ENCODE peak calls at places on chromosomes 13 and 19, in five cellular contexts. M, G, Z, U and Q are unnamed samples.

GRCh38 chr13:40589285-40590109 is 76.9 kb downstream of the FOXO1 start:
- DNase-seq in M (no peak), Z (no peak), G (peak), U (no peak), Q (peak)

GRCh38 chr13:113936566-113936965 is 37.3 kb downstream of the C13orf46 start:
- DNase-seq in Z (no peak), G (no peak), U (no peak), M (no peak), Q (peak)

GRCh38 chr19:18426416-18426767 is 7.2 kb downstream of the SSBP4 start:
- DNase-seq in Z (no peak), M (no peak), G (no peak), U (no peak), Q (no peak)

GRCh38 chr13:72132065-72132464 is 265.1 kb upstream of the DACH1 start:
- DNase-seq in M (no peak), G (no peak), U (no peak), Z (no peak), Q (no peak)

GRCh38 chr13:40189885-40190655 is 476.4 kb downstream of the FOXO1 start:
- DNase-seq in G (peak), U (no peak), Z (no peak), M (no peak), Q (no peak)

GRCh38 chr19:40590464-40591265 is 10.5 kb upstream of the LTBP4 start:
- DNase-seq in G (no peak), M (no peak), Z (no peak), U (no peak), Q (no peak)

GRCh38 chr19:45103200-45103624 is 10.2 kb downstream of the PPP1R37 start:
- DNase-seq in U (no peak), G (no peak), M (no peak), Z (no peak), Q (no peak)

GRCh38 chr13:113219311-113219940 is 10.0 kb downstream of the CUL4A start:
- DNase-seq in U (no peak), Z (no peak), M (no peak), G (no peak), Q (no peak)

GRCh38 chr13:40503966-40504591 is 162.4 kb downstream of the FOXO1 start:
- DNase-seq in G (no peak), M (no peak), Z (no peak), U (no peak), Q (no peak)

GRCh38 chr13:30340367-30341184 is 33.2 kb upstream of the KATNAL1 start:
- DNase-seq in Z (no peak), G (peak), U (peak), M (no peak), Q (peak)

GRCh38 chr19:10872551-10873107 is 1.3 kb downstream of the CARM1 start:
- DNase-seq in G (no peak), Z (no peak), U (no peak), M (no peak), Q (no peak)

GRCh38 chr19:18919086-18919894 is at the start of the genes COPE and DDX49:
- DNase-seq in M (peak), G (peak), U (peak), Z (peak), Q (peak)

GRCh38 chr19:41319500-41320184 is 9.7 kb downstream of the CCDC97 start:
- DNase-seq in M (no peak), Z (no peak), U (no peak), G (no peak), Q (no peak)

GRCh38 chr19:38958301-38958700 is 17.2 kb downstream of the FBXO17 start:
- DNase-seq in G (no peak), U (no peak), Z (no peak), M (no peak), Q (no peak)

GRCh38 chr19:45153339-45154063 is 7.3 kb downstream of the NKPD1 start:
- DNase-seq in M (peak), U (no peak), Z (peak), G (peak), Q (no peak)

GRCh38 chr13:75061909-75062308 is 420.1 kb downstream of the TBC1D4 start:
- DNase-seq in Z (no peak), U (no peak), G (no peak), M (no peak), Q (no peak)

GRCh38 chr13:34420975-34421719 is 520.9 kb upstream of the NBEA start:
- DNase-seq in Z (no peak), U (no peak), G (no peak), M (no peak), Q (no peak)

GRCh38 chr19:24060687-24061356 is 26.2 kb upstream of the ZNF254 start:
- DNase-seq in M (no peak), Z (no peak), U (no peak), G (no peak), Q (no peak)

GRCh38 chr19:44720945-44721344 is 22.0 kb downstream of the CEACAM16 start:
- DNase-seq in U (no peak), G (no peak), M (no peak), Z (no peak), Q (no peak)

GRCh38 chr19:36605101-36605838 is at the start of gene ZNF382:
- DNase-seq in G (peak), M (peak), Z (peak), U (peak), Q (peak)

GRCh38 chr13:99064624-99065249 is 86.9 kb upstream of the DOCK9 start:
- DNase-seq in G (no peak), Z (no peak), U (no peak), M (no peak), Q (no peak)

GRCh38 chr13:99981115-99982020 is at the start of gene ZIC2:
- DNase-seq in U (no peak), M (no peak), G (no peak), Z (no peak), Q (no peak)

GRCh38 chr19:30001794-30002193 is 59.8 kb downstream of the URI1 start:
- DNase-seq in U (no peak), Z (no peak), M (no peak), G (no peak), Q (no peak)
- TF ChIP-seq CTCF in U (no peak), Z (no peak), M (peak), G (no peak), Q (no peak)

GRCh38 chr19:57002765-57003164 is 117.0 kb upstream of the USP29 start:
- DNase-seq in U (no peak), M (no peak), Z (no peak), G (no peak), Q (no peak)

GRCh38 chr19:57004418-57004817 is 115.4 kb upstream of the USP29 start:
- DNase-seq in U (no peak), G (no peak), Z (no peak), M (no peak), Q (no peak)

GRCh38 chr19:57002195-57002601 is 117.6 kb upstream of the USP29 start:
- DNase-seq in M (no peak), U (no peak), Z (no peak), G (no peak), Q (no peak)
- TF ChIP-seq CTCF in M (no peak), U (no peak), Z (no peak), G (no peak), Q (no peak)

GRCh38 chr19:4208385-4209094 is 20.8 kb upstream of the EBI3 start:
- DNase-seq in G (no peak), Z (no peak), M (no peak), U (no peak), Q (no peak)
- TF ChIP-seq CTCF in G (peak), Z (no peak), M (peak), U (peak), Q (peak)

GRCh38 chr19:3849092-3849491 is 19.7 kb downstream of the ZFR2 start:
- DNase-seq in U (no peak), Z (no peak), M (no peak), G (peak), Q (no peak)
- TF ChIP-seq CTCF in U (peak), Z (no peak), M (peak), G (peak), Q (no peak)

GRCh38 chr19:16026756-16027155 is 49.5 kb upstream of the TPM4 start:
- DNase-seq in G (no peak), M (no peak), Z (no peak), U (no peak), Q (no peak)

GRCh38 chr19:16024266-16025107 is 51.8 kb upstream of the TPM4 start:
- DNase-seq in U (no peak), M (no peak), G (no peak), Z (no peak), Q (no peak)

GRCh38 chr19:16026131-16026530 is 50.2 kb upstream of the TPM4 start:
- DNase-seq in Z (no peak), U (no peak), M (no peak), G (no peak), Q (no peak)

GRCh38 chr19:16023558-16023915 is 52.8 kb upstream of the TPM4 start:
- DNase-seq in G (no peak), Z (no peak), M (no peak), U (no peak), Q (no peak)

GRCh38 chr19:16025108-16026101 is 50.9 kb upstream of the TPM4 start:
- DNase-seq in U (peak), Z (no peak), G (no peak), M (no peak), Q (no peak)
- TF ChIP-seq CTCF in U (peak), Z (no peak), G (peak), M (peak), Q (peak)

DNA sequence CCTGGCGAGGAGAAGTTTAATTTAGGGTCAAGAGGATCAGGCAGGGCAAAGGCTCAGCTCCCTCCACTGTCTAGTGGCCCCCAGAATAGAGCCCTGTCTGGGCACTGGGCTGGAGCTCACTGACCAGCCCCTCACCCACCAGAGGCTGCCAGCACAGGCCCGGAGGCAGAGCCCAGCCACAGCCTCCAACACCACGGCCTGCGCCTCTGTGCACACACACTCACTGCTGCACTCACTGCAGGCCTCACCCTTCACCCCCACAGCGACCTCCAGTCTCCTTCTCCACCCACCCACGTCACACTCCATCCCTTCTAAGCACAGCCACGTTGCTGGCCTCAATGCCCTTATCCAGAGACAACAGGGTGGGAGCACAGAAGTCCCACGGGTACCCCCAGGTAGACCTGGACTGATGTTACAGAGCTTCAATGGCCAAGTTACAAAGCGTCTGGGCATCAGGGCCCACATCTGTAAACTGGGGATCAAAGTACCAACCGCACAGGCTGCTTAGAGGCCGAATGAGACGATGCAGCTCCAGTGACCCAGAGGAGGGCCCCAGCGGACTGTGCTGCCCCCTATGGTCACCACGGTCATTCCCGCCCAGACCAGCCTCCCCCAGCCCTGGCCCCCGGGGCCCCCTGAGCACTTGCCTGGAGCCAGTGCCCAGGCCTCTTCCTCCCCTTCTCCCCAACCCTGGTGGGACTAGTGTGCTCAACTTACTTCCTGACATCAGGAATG is 4.5 kb upstream of the PRKD2 start:
- DNase-seq in G (no peak), U (no peak), M (no peak), Z (no peak), Q (no peak)
- TF ChIP-seq CTCF in G (no peak), U (no peak), M (peak), Z (no peak), Q (no peak)

GRCh38 chr19:57212109-57212508 is 18.7 kb upstream of the AURKC start:
- DNase-seq in M (no peak), Z (no peak), U (no peak), G (no peak), Q (no peak)

DNA sequence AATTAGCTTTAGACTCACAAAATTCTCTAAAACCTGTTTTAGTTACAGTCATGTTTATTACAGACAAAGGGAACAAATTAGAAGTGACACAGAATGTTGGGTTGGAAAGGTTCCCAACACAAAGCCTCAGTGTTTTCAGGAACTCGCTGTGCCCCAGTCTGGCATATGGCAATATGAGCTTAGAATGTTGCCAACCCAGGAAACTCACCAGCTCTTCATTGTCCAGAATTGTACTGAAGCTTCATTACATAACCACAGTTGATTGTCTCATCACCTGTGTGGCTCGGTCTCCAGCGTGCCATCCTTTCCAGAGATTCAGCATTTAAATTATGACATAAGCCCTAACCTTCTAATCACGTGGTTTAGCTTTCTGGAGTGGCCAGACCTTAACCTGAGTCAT is 19.1 kb downstream of the ZNF264 start:
- DNase-seq in Z (no peak), G (no peak), U (no peak), M (no peak), Q (no peak)
- TF ChIP-seq CTCF in Z (no peak), G (no peak), U (no peak), M (no peak), Q (no peak)

GRCh38 chr13:33285420-33286124 is at the start of gene STARD13:
- DNase-seq in Z (no peak), M (peak), G (peak), U (peak), Q (peak)
- TF ChIP-seq CTCF in Z (no peak), M (peak), G (peak), U (peak), Q (no peak)